ENCODE peak calls at places on chromosomes 3 and 15, in four cellular contexts. One of them, this sample, is unnamed.

GRCh38 chr3:169344465-169344864 is 319.0 kb downstream of the MECOM start:
- DNase-seq in neural crest cell: no peak
- DNase-seq in M059J: peak; percentile 43
- DNase-seq in upper lobe of right lung: no peak
- DNase-seq in this sample: no peak

GRCh38 chr15:42102646-42103235 is 8.4 kb upstream of the PLA2G4D start:
- DNase-seq in upper lobe of right lung: peak; percentile 64
- DNase-seq in M059J: peak; percentile 76
- DNase-seq in neural crest cell: no peak
- DNase-seq in this sample: no peak

GRCh38 chr15:66472176-66472999 is 25.2 kb downstream of the SNAPC5 start:
- DNase-seq in neural crest cell: no peak
- DNase-seq in upper lobe of right lung: no peak
- DNase-seq in M059J: peak; percentile 38
- DNase-seq in this sample: no peak

GRCh38 chr3:7309707-7310106 is 448.8 kb downstream of the GRM7 start:
- DNase-seq in neural crest cell: no peak
- DNase-seq in upper lobe of right lung: no peak
- DNase-seq in M059J: no peak
- DNase-seq in this sample: no peak

GRCh38 chr3:32495609-32496008 is 7.0 kb downstream of the CMTM6 start:
- DNase-seq in M059J: no peak
- DNase-seq in upper lobe of right lung: no peak
- DNase-seq in neural crest cell: no peak
- DNase-seq in this sample: no peak

GRCh38 chr3:150972379-150972985 is at the start of gene CLRN1:
- DNase-seq in M059J: no peak
- DNase-seq in neural crest cell: no peak
- DNase-seq in upper lobe of right lung: no peak
- DNase-seq in this sample: no peak

GRCh38 chr3:15277861-15278260 is 54.5 kb downstream of the SH3BP5 start:
- DNase-seq in M059J: no peak
- DNase-seq in upper lobe of right lung: no peak
- DNase-seq in neural crest cell: no peak
- DNase-seq in this sample: no peak

GRCh38 chr3:53303549-53303948 is 43.8 kb downstream of the DCP1A start:
- DNase-seq in M059J: no peak
- DNase-seq in upper lobe of right lung: no peak
- DNase-seq in neural crest cell: no peak
- DNase-seq in this sample: no peak

GRCh38 chr15:89150762-89151305 is 62.6 kb downstream of the ABHD2 start:
- DNase-seq in upper lobe of right lung: no peak
- DNase-seq in neural crest cell: no peak
- DNase-seq in M059J: no peak
- DNase-seq in this sample: no peak

GRCh38 chr3:100426029-100426682 is 24.8 kb downstream of the LNP1 start:
- DNase-seq in M059J: no peak
- DNase-seq in upper lobe of right lung: no peak
- DNase-seq in neural crest cell: no peak
- DNase-seq in this sample: peak; percentile 40

GRCh38 chr3:20916966-20917606 is 731.1 kb upstream of the SGO1 start:
- DNase-seq in neural crest cell: no peak
- DNase-seq in upper lobe of right lung: no peak
- DNase-seq in M059J: no peak
- DNase-seq in this sample: no peak

GRCh38 chr3:183092256-183092655 is 7.0 kb downstream of the MCCC1 start:
- DNase-seq in M059J: no peak
- DNase-seq in neural crest cell: no peak
- DNase-seq in upper lobe of right lung: no peak
- DNase-seq in this sample: no peak

GRCh38 chr3:13352621-13353131 is 67.4 kb downstream of the NUP210 start:
- DNase-seq in M059J: peak; percentile 52
- DNase-seq in upper lobe of right lung: no peak
- DNase-seq in neural crest cell: no peak
- DNase-seq in this sample: no peak

GRCh38 chr15:68598171-68599152 is 19.7 kb downstream of the CORO2B start:
- DNase-seq in M059J: no peak
- DNase-seq in neural crest cell: no peak
- DNase-seq in upper lobe of right lung: no peak
- DNase-seq in this sample: no peak

GRCh38 chr3:133037440-133037839 is 751 bp upstream of the TMEM108 start:
- DNase-seq in upper lobe of right lung: peak; percentile 86
- DNase-seq in M059J: no peak
- DNase-seq in neural crest cell: no peak
- DNase-seq in this sample: no peak

GRCh38 chr15:82554351-82554750 is 14.1 kb upstream of the RPS17 start:
- DNase-seq in M059J: peak; percentile 19
- DNase-seq in upper lobe of right lung: no peak
- DNase-seq in neural crest cell: no peak
- DNase-seq in this sample: no peak

GRCh38 chr3:180048108-180048507 is 11.4 kb upstream of the PEX5L start:
- DNase-seq in neural crest cell: no peak
- DNase-seq in M059J: no peak
- DNase-seq in upper lobe of right lung: no peak
- DNase-seq in this sample: no peak

GRCh38 chr3:157130138-157130880 is 29.6 kb downstream of the CCNL1 start:
- DNase-seq in M059J: peak; percentile 96
- DNase-seq in upper lobe of right lung: peak; percentile 84
- DNase-seq in neural crest cell: peak; percentile 73
- DNase-seq in this sample: peak; percentile 54

GRCh38 chr15:92109485-92109884 is 256.0 kb downstream of the SLCO3A1 start:
- DNase-seq in upper lobe of right lung: no peak
- DNase-seq in M059J: no peak
- DNase-seq in neural crest cell: no peak
- DNase-seq in this sample: no peak

GRCh38 chr3:146625117-146625775 is 20.1 kb upstream of the PLSCR5 start:
- DNase-seq in M059J: peak; percentile 22
- DNase-seq in upper lobe of right lung: no peak
- DNase-seq in neural crest cell: no peak
- DNase-seq in this sample: no peak

GRCh38 chr3:106208979-106209378 is 340.2 kb upstream of the CBLB start:
- DNase-seq in neural crest cell: no peak
- DNase-seq in M059J: peak; percentile 24
- DNase-seq in upper lobe of right lung: no peak
- DNase-seq in this sample: no peak

GRCh38 chr15:70775160-70775559 is 11.8 kb upstream of the UACA start:
- DNase-seq in upper lobe of right lung: no peak
- DNase-seq in neural crest cell: no peak
- DNase-seq in M059J: peak; percentile 92
- DNase-seq in this sample: no peak

GRCh38 chr3:151900460-151900859 is 27.0 kb downstream of the SUCNR1 start:
- DNase-seq in M059J: peak; percentile 91
- DNase-seq in upper lobe of right lung: no peak
- DNase-seq in neural crest cell: no peak
- DNase-seq in this sample: no peak

GRCh38 chr15:83999396-84000120 is 236.0 kb upstream of the GOLGA6L4 start:
- DNase-seq in M059J: no peak
- DNase-seq in neural crest cell: no peak
- DNase-seq in upper lobe of right lung: no peak
- DNase-seq in this sample: no peak

GRCh38 chr15:57443486-57443885 is 67.2 kb downstream of the CGNL1 start:
- DNase-seq in upper lobe of right lung: no peak
- DNase-seq in neural crest cell: no peak
- DNase-seq in M059J: no peak
- DNase-seq in this sample: no peak

GRCh38 chr3:162632672-162633071 is 1136.1 kb downstream of the OTOL1 start:
- DNase-seq in M059J: peak; percentile 9
- DNase-seq in upper lobe of right lung: no peak
- DNase-seq in neural crest cell: no peak
- DNase-seq in this sample: no peak

GRCh38 chr3:58062469-58062868 is 54.2 kb downstream of the FLNB start:
- DNase-seq in neural crest cell: no peak
- DNase-seq in M059J: no peak
- DNase-seq in upper lobe of right lung: no peak
- DNase-seq in this sample: no peak

GRCh38 chr15:76162050-76162425 is 102.3 kb downstream of the TMEM266 start:
- DNase-seq in M059J: no peak
- DNase-seq in upper lobe of right lung: no peak
- DNase-seq in neural crest cell: no peak
- DNase-seq in this sample: no peak